ENCODE peak calls at places on chromosome 9, in eight cellular contexts. B is left ventricle myocardium inferior, H is heart left ventricle, X is body of pancreas, E is tibial artery, G is trophoblast cell, K is cardiac muscle cell, N is SJSA1. Z is an unnamed sample. For H3K27me3, the result is how much of the 10 kb centered on the place peaks cover.

GRCh38 chr9:19022206-19022605 is 10.8 kb downstream of the SAXO1 start:
- DNase-seq in G (no peak), X (no peak), K (no peak), E (no peak), H (no peak), B (no peak), N (no peak), Z (no peak)

GRCh38 chr9:83978992-83979811 is 813 bp downstream of the HNRNPK start:
- DNase-seq in E (peak), N (peak), B (peak), K (peak), G (peak), H (peak), X (peak), Z (peak)

GRCh38 chr9:78666818-78667429 is 370.0 kb downstream of the PSAT1 start:
- DNase-seq in X (no peak), E (no peak), G (no peak), N (no peak), H (no peak), K (no peak), B (no peak), Z (no peak)

GRCh38 chr9:33426843-33427293 is 20.5 kb downstream of the AQP3 start:
- DNase-seq in X (no peak), N (no peak), H (no peak), E (no peak), G (peak), B (no peak), K (no peak), Z (no peak)

GRCh38 chr9:105503873-105504272 is 54.1 kb upstream of the FKTN start:
- DNase-seq in K (no peak), B (no peak), X (no peak), E (no peak), N (no peak), H (no peak), G (no peak), Z (no peak)

GRCh38 chr9:105994970-105995369 is 300.6 kb downstream of the TMEM38B start:
- DNase-seq in G (peak), K (no peak), B (no peak), H (no peak), X (no peak), E (no peak), N (no peak), Z (no peak)

GRCh38 chr9:75953218-75953617 is 62.7 kb downstream of the PCSK5 start:
- DNase-seq in H (no peak), N (no peak), X (no peak), G (peak), E (no peak), K (no peak), B (no peak), Z (no peak)

GRCh38 chr9:80841888-80842287 is 847.5 kb downstream of the TLE1 start:
- DNase-seq in H (no peak), K (no peak), X (no peak), N (no peak), B (no peak), E (no peak), G (no peak), Z (no peak)

GRCh38 chr9:93813687-93814560 is 141.2 kb downstream of the BARX1 start:
- DNase-seq in N (no peak), B (no peak), K (no peak), X (no peak), H (no peak), G (no peak), E (no peak), Z (peak)

GRCh38 chr9:120362446-120362845 is 217.5 kb downstream of the CDK5RAP2 start:
- DNase-seq in N (no peak), E (peak), X (no peak), B (no peak), G (no peak), K (no peak), H (no peak), Z (no peak)

GRCh38 chr9:71353723-71354122 is 232.3 kb upstream of the TRPM3 start:
- DNase-seq in H (no peak), K (no peak), N (no peak), E (no peak), G (no peak), X (no peak), B (no peak), Z (no peak)

GRCh38 chr9:90546200-90546599 is 96.4 kb downstream of the DIRAS2 start:
- DNase-seq in G (peak), K (peak), N (no peak), B (no peak), X (no peak), E (no peak), H (no peak), Z (no peak)

GRCh38 chr9:79572032-79572890 is 496 bp downstream of the TLE4 start:
- DNase-seq in X (peak), E (peak), N (peak), G (peak), B (peak), K (peak), H (peak), Z (peak)

GRCh38 chr9:100063185-100063584 is 35.6 kb downstream of the ERP44 start:
- DNase-seq in K (peak), N (no peak), G (no peak), E (no peak), B (no peak), H (no peak), X (no peak), Z (no peak)

GRCh38 chr9:134163374-134164196 is 779 bp downstream of the RNU6ATAC start:
- DNase-seq in G (peak), N (no peak), B (peak), E (peak), K (peak), X (peak), H (peak), Z (peak)
- H3K4me3 ChIP-seq in G (peak), N (no peak), B (no peak), E (no peak), K (no peak), X (no peak), H (no peak), Z (no peak)

GRCh38 chr9:131658753-131659129 is 81.1 kb downstream of the RAPGEF1 start:
- DNase-seq in X (no peak), E (no peak), B (no peak), H (no peak), N (no peak), G (no peak), K (no peak), Z (no peak)

GRCh38 chr9:131657031-131657377 is 82.9 kb downstream of the RAPGEF1 start:
- DNase-seq in N (no peak), B (no peak), H (no peak), E (no peak), G (no peak), K (no peak), X (no peak), Z (no peak)

GRCh38 chr9:131656356-131657030 is 83.4 kb downstream of the RAPGEF1 start:
- DNase-seq in E (peak), K (no peak), N (no peak), X (no peak), H (peak), G (peak), B (peak), Z (peak)

GRCh38 chr9:131657890-131658752 is 81.8 kb downstream of the RAPGEF1 start:
- DNase-seq in N (peak), G (no peak), B (no peak), E (no peak), K (no peak), H (no peak), X (no peak), Z (no peak)

GRCh38 chr9:131657456-131657855 is 82.4 kb downstream of the RAPGEF1 start:
- DNase-seq in X (no peak), H (no peak), B (no peak), E (no peak), G (no peak), N (peak), K (no peak), Z (no peak)
- H3K27ac ChIP-seq in X (peak), H (no peak), B (peak), E (peak), G (no peak), N (peak), K (no peak), Z (no peak)

GRCh38 chr9:124008855-124009834 is 2.4 kb upstream of the LHX2 start:
- DNase-seq in B (no peak), N (no peak), H (no peak), X (no peak), E (peak), K (no peak), G (no peak), Z (no peak)
- H3K27me3 ChIP-seq in B (half or more), N (half or more), H (half or more), X (half or more), E (half or more), K (half or more), G (half or more), Z (half or more)

GRCh38 chr9:129026442-129027223 is 1.5 kb downstream of the SH3GLB2 start:
- DNase-seq in B (no peak), X (peak), G (peak), N (no peak), K (peak), H (no peak), E (no peak), Z (no peak)
- H3K4me3 ChIP-seq in B (peak), X (no peak), G (no peak), N (no peak), K (no peak), H (peak), E (peak), Z (peak)

Z was measured in suprapubic skin.